ENCODE peak calls at places on chromosome 20, in ten cellular contexts. O, Y, D, W, K, S, X, H, I and T are unnamed samples.

GRCh38 chr20:34582221-34582620 is 23.7 kb downstream of the MAP1LC3A start:
- DNase-seq in O (no peak), Y (no peak), D (no peak), W (no peak), K (no peak), S (no peak), X (no peak), H (no peak), I (no peak), T (no peak)

GRCh38 chr20:36571564-36572504 is 1.6 kb upstream of the TGIF2 start:
- DNase-seq in O (no peak), Y (no peak), D (no peak), W (no peak), K (no peak), S (no peak), X (no peak), H (peak), I (no peak), T (no peak)

GRCh38 chr20:17225891-17226409 is 890 bp upstream of the PCSK2 start:
- DNase-seq in O (no peak), Y (no peak), D (no peak), W (no peak), K (no peak), S (no peak), X (no peak), H (peak), I (no peak), T (no peak)

GRCh38 chr20:23396961-23397620 is 24.2 kb downstream of the NAPB start:
- DNase-seq in O (no peak), Y (no peak), D (no peak), W (peak), K (peak), S (no peak), X (no peak), H (no peak), I (peak), T (no peak)

GRCh38 chr20:58691773-58692578 is 624 bp upstream of the NPEPL1 start:
- DNase-seq in O (no peak), Y (peak), D (peak), W (peak), K (peak), S (no peak), X (no peak), H (peak), I (no peak), T (no peak)

GRCh38 chr20:17841751-17842191 is 126.8 kb downstream of the SNX5 start:
- DNase-seq in O (no peak), Y (peak), D (no peak), W (peak), K (peak), S (peak), X (no peak), H (no peak), I (no peak), T (no peak)

GRCh38 chr20:46801003-46801702 is 91.7 kb downstream of the SLC2A10 start:
- DNase-seq in O (no peak), Y (no peak), D (no peak), W (no peak), K (no peak), S (no peak), X (no peak), H (no peak), I (no peak), T (no peak)

GRCh38 chr20:15061955-15062354 is 724.5 kb upstream of the FLRT3 start:
- DNase-seq in O (no peak), Y (no peak), D (no peak), W (no peak), K (no peak), S (no peak), X (no peak), H (peak), I (no peak), T (no peak)

GRCh38 chr20:62088258-62089127 is 22.8 kb upstream of the TAF4 start:
- DNase-seq in O (no peak), Y (peak), D (no peak), W (peak), K (peak), S (peak), X (peak), H (peak), I (peak), T (no peak)

GRCh38 chr20:400451-401275 is 7.4 kb upstream of the RBCK1 start:
- DNase-seq in O (no peak), Y (no peak), D (no peak), W (no peak), K (no peak), S (no peak), X (no peak), H (no peak), I (no peak), T (no peak)

GRCh38 chr20:10701607-10702006 is 27.8 kb upstream of the JAG1 start:
- DNase-seq in O (no peak), Y (no peak), D (no peak), W (no peak), K (no peak), S (no peak), X (no peak), H (no peak), I (no peak), T (no peak)

GRCh38 chr20:62732766-62733165 is 24.1 kb downstream of the NTSR1 start:
- DNase-seq in O (no peak), Y (no peak), D (no peak), W (no peak), K (no peak), S (no peak), X (no peak), H (no peak), I (no peak), T (no peak)